ENCODE peak calls at places on chromosome 10, in eight cellular contexts. F is stimulated activated CD8-positive, alpha-beta memory T cell treated with anti-CD3 and anti-CD28 coated beads, Interleukin-4, amount 100 ng/mL, for 1 hour; Q is endodermal cell; X is stimulated activated CD4-positive, alpha-beta T cell treated with anti-CD3 and anti-CD28 coated beads, Interleukin-1b, Interleukin-23, amount 100 ng/mL, for 24 hours; Y is AG04449; P is heart left ventricle; S is right cardiac atrium; T is Ammon's horn. M is an unnamed sample.

GRCh38 chr10:81081887-81082620 is 544.4 kb downstream of the SH2D4B start:
- DNase-seq in F (no peak), Q (peak; percentile 65), X (no peak), Y (no peak), P (no peak), S (no peak), T (no peak), M (no peak)

GRCh38 chr10:33876547-33877400 is 542.3 kb upstream of the NRP1 start:
- DNase-seq in F (no peak), Q (no peak), X (no peak), Y (no peak), P (no peak), S (no peak), T (no peak), M (no peak)

GRCh38 chr10:26528048-26528447 is 89.9 kb downstream of the APBB1IP start:
- DNase-seq in F (no peak), Q (no peak), X (no peak), Y (no peak), P (no peak), S (no peak), T (no peak), M (no peak)

GRCh38 chr10:105644559-105644958 is 1003.5 kb downstream of the SORCS3 start:
- DNase-seq in F (no peak), Q (no peak), X (no peak), Y (no peak), P (no peak), S (no peak), T (no peak), M (no peak)

GRCh38 chr10:86678999-86679792 is 10.9 kb downstream of the LDB3 start:
- DNase-seq in F (no peak), Q (no peak), X (no peak), Y (no peak), P (no peak), S (no peak), T (peak; percentile 78), M (peak; percentile 65)

GRCh38 chr10:103481974-103482531 is 3.0 kb upstream of the CALHM3 start:
- DNase-seq in F (no peak), Q (no peak), X (no peak), Y (no peak), P (no peak), S (no peak), T (peak; percentile 62), M (peak; percentile 18)

GRCh38 chr10:100182281-100182680 is 3.5 kb downstream of the ERLIN1 start:
- DNase-seq in F (no peak), Q (no peak), X (no peak), Y (no peak), P (no peak), S (no peak), T (no peak), M (no peak)

GRCh38 chr10:13079776-13080050 is 20.2 kb upstream of the OPTN start:
- DNase-seq in F (no peak), Q (no peak), X (no peak), Y (no peak), P (no peak), S (no peak), T (no peak), M (no peak)

GRCh38 chr10:101565936-101566332 is 22.1 kb downstream of the POLL start:
- DNase-seq in F (no peak), Q (no peak), X (no peak), Y (no peak), P (peak; percentile 41), S (peak; percentile 19), T (no peak), M (no peak)

GRCh38 chr10:86073199-86073977 is 293.2 kb downstream of the GRID1 start:
- DNase-seq in F (no peak), Q (peak; percentile 34), X (no peak), Y (no peak), P (no peak), S (no peak), T (no peak), M (no peak)

GRCh38 chr10:26292058-26292457 is 75.5 kb downstream of the GAD2 start:
- DNase-seq in F (no peak), Q (no peak), X (no peak), Y (no peak), P (no peak), S (no peak), T (no peak), M (no peak)

GRCh38 chr10:132737390-132738048 is 48.4 kb downstream of the NKX6-2 start:
- DNase-seq in F (no peak), Q (no peak), X (no peak), Y (no peak), P (peak; percentile 78), S (no peak), T (peak; percentile 44), M (no peak)

GRCh38 chr10:27248215-27248614 is 7.6 kb upstream of the ACBD5 start:
- DNase-seq in F (no peak), Q (no peak), X (no peak), Y (no peak), P (no peak), S (no peak), T (no peak), M (no peak)

GRCh38 chr10:117004627-117005453 is at the start of gene SHTN1:
- DNase-seq in F (no peak), Q (peak; percentile 89), X (no peak), Y (no peak), P (peak; percentile 80), S (peak; percentile 84), T (peak; percentile 78), M (peak; percentile 76)

GRCh38 chr10:91250341-91250740 is 29.9 kb downstream of the PCGF5 start:
- DNase-seq in F (no peak), Q (no peak), X (no peak), Y (no peak), P (no peak), S (no peak), T (no peak), M (no peak)

GRCh38 chr10:124416733-124417132 is 2.0 kb downstream of the OAT start:
- DNase-seq in F (no peak), Q (no peak), X (no peak), Y (no peak), P (no peak), S (no peak), T (no peak), M (peak; percentile 9)

GRCh38 chr10:84416245-84416555 is 87.8 kb downstream of the CCSER2 start:
- DNase-seq in F (no peak), Q (no peak), X (no peak), Y (no peak), P (no peak), S (no peak), T (no peak), M (no peak)

GRCh38 chr10:129622736-129623135 is 155.7 kb downstream of the MGMT start:
- DNase-seq in F (no peak), Q (no peak), X (no peak), Y (no peak), P (no peak), S (no peak), T (no peak), M (no peak)

M was measured in midbrain.